ENCODE peak calls at places on chromosome 5, in five cellular contexts. M, J, V, Z and F are unnamed samples.

GRCh38 chr5:171906171-171906570 is 100.3 kb downstream of the FBXW11 start:
- DNase-seq in M (no peak), J (no peak), V (no peak), Z (no peak), F (no peak)

GRCh38 chr5:151523335-151523734 is 67.8 kb downstream of the FAT2 start:
- DNase-seq in M (no peak), J (no peak), V (peak), Z (no peak), F (no peak)

GRCh38 chr5:78964889-78965288 is 20.2 kb downstream of the ARSB start:
- DNase-seq in M (no peak), J (no peak), V (peak), Z (peak), F (no peak)

GRCh38 chr5:23631283-23632045 is 124.1 kb downstream of the PRDM9 start:
- DNase-seq in M (no peak), J (no peak), V (no peak), Z (no peak), F (no peak)

GRCh38 chr5:168047043-168047668 is 244.3 kb upstream of the WWC1 start:
- DNase-seq in M (no peak), J (no peak), V (peak), Z (no peak), F (peak)

GRCh38 chr5:159049844-159050318 is 49.8 kb downstream of the EBF1 start:
- DNase-seq in M (no peak), J (peak), V (peak), Z (no peak), F (no peak)

GRCh38 chr5:160213537-160213936 is 15.8 kb upstream of the FABP6 start:
- DNase-seq in M (no peak), J (no peak), V (peak), Z (no peak), F (no peak)

GRCh38 chr5:168042284-168043080 is 249.0 kb upstream of the WWC1 start:
- DNase-seq in M (no peak), J (no peak), V (no peak), Z (no peak), F (no peak)

GRCh38 chr5:25427233-25427632 is 782.5 kb upstream of the CDH10 start:
- DNase-seq in M (no peak), J (no peak), V (no peak), Z (no peak), F (no peak)

GRCh38 chr5:171724771-171725609 is 60.6 kb upstream of the SMIM23 start:
- DNase-seq in M (no peak), J (no peak), V (no peak), Z (no peak), F (no peak)

GRCh38 chr5:136155078-136155477 is 22.4 kb downstream of the SMAD5 start:
- DNase-seq in M (no peak), J (no peak), V (no peak), Z (no peak), F (no peak)

GRCh38 chr5:19608434-19608833 is 379.6 kb downstream of the CDH18 start:
- DNase-seq in M (no peak), J (no peak), V (peak), Z (no peak), F (no peak)

GRCh38 chr5:175652741-175653663 is 4.9 kb upstream of the HRH2 start:
- DNase-seq in M (no peak), J (no peak), V (no peak), Z (no peak), F (no peak)

GRCh38 chr5:57937025-57937424 is 454.4 kb upstream of the ACTBL2 start:
- DNase-seq in M (no peak), J (no peak), V (no peak), Z (peak), F (no peak)

GRCh38 chr5:172699999-172700685 is 59.1 kb downstream of the NEURL1B start:
- DNase-seq in M (no peak), J (peak), V (no peak), Z (no peak), F (no peak)

GRCh38 chr5:140351609-140352334 is 5.4 kb upstream of the HBEGF start:
- DNase-seq in M (no peak), J (peak), V (peak), Z (no peak), F (no peak)

GRCh38 chr5:52073993-52074689 is 690.9 kb downstream of the ISL1 start:
- DNase-seq in M (no peak), J (no peak), V (no peak), Z (no peak), F (no peak)

GRCh38 chr5:57181151-57181550 is 7.3 kb downstream of the GPBP1 start:
- DNase-seq in M (no peak), J (no peak), V (peak), Z (no peak), F (no peak)

GRCh38 chr5:93736284-93736683 is 5.1 kb downstream of the POU5F2 start:
- DNase-seq in M (no peak), J (no peak), V (no peak), Z (peak), F (no peak)

GRCh38 chr5:72624641-72625236 is 117.5 kb upstream of the ZNF366 start:
- DNase-seq in M (peak), J (no peak), V (no peak), Z (no peak), F (no peak)

GRCh38 chr5:149917073-149917676 is 27.4 kb downstream of the PDE6A start:
- DNase-seq in M (no peak), J (no peak), V (no peak), Z (no peak), F (no peak)

GRCh38 chr5:36744678-36745659 is 131.6 kb upstream of the NIPBL start:
- DNase-seq in M (peak), J (peak), V (peak), Z (peak), F (peak)

GRCh38 chr5:130335116-130335515 is 430.9 kb downstream of the CHSY3 start:
- DNase-seq in M (no peak), J (no peak), V (no peak), Z (no peak), F (no peak)

GRCh38 chr5:43044181-43044914 is 4.2 kb upstream of the ANXA2R start:
- DNase-seq in M (peak), J (peak), V (no peak), Z (no peak), F (no peak)

GRCh38 chr5:76527685-76528161 is 95.5 kb downstream of the F2RL2 start:
- DNase-seq in M (no peak), J (no peak), V (no peak), Z (no peak), F (no peak)

DNA sequence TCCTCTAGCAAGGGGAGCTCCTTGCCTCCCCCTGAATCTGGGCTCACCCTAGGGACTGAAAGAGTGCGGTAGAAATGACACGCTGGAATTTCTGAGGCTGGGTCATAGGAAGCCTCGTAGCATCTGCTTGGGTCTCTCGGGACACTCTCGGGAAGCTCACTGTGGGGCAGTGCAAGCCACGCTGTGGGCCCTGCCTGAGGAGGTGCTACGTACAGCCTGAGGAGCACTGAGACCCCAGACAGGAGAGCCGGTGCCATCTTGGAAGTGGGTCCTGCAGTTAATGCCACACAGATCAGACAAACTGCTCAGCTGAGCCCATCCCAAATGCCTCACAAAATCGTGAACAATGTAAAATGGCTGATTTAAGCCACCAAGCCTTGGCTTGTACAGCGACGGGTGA is 1.8 kb downstream of the MRPL36 start:
- DNase-seq in M (no peak), J (no peak), V (no peak), Z (no peak), F (no peak)
- H3K4me3 ChIP-seq in M (no peak), J (no peak), V (no peak), Z (no peak), F (no peak)

DNA sequence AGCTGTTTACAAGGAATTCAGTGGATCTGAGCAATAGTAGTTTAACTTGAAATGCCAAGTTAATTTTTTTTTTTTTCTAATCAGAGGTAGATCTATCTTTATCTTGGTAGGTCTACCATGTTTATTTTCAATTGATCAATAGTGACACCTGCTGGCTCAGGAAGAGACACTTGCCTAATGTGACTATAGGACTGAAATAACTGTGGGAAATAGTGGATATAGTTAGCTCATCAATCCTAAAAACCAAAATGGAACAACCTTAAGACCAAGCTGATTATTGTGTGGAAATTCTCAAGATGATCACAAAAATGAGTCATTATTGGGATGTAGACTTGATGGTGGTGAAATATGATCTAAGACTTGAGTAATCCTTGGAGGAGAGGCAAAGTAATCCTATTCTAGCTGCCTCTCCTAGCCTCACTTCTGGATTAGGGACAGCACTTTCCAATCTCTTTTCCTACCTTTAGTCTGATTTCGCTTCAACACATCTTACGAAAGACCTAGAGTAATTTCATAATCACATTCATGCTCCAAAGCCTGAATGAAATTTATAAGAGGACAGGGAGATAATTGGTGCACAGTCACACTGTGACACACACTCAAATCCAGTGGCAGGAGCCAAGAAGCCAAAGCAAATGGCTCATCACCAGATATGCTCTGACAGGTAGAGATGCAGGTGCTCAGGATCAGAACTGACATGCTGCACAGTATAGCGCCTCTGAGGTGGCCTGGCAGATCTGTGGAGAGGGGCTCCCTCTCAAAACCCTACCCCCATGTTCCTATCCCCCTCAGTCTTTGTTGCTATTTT is 156.3 kb downstream of the HMHB1 start:
- DNase-seq in M (no peak), J (no peak), V (peak), Z (peak), F (no peak)
- TF ChIP-seq CTCF in M (peak), J (no peak), V (peak), Z (peak), F (no peak)

GRCh38 chr5:142296914-142297417 is 27.9 kb downstream of the SPRY4 start:
- DNase-seq in M (no peak), J (no peak), V (no peak), Z (peak), F (no peak)

GRCh38 chr5:142293486-142293885 is 31.3 kb downstream of the SPRY4 start:
- DNase-seq in M (no peak), J (no peak), V (no peak), Z (no peak), F (no peak)

GRCh38 chr5:142295960-142296860 is 28.6 kb downstream of the SPRY4 start:
- DNase-seq in M (no peak), J (no peak), V (no peak), Z (no peak), F (no peak)

GRCh38 chr5:142292808-142293207 is 32.0 kb downstream of the SPRY4 start:
- DNase-seq in M (no peak), J (no peak), V (no peak), Z (no peak), F (no peak)

DNA sequence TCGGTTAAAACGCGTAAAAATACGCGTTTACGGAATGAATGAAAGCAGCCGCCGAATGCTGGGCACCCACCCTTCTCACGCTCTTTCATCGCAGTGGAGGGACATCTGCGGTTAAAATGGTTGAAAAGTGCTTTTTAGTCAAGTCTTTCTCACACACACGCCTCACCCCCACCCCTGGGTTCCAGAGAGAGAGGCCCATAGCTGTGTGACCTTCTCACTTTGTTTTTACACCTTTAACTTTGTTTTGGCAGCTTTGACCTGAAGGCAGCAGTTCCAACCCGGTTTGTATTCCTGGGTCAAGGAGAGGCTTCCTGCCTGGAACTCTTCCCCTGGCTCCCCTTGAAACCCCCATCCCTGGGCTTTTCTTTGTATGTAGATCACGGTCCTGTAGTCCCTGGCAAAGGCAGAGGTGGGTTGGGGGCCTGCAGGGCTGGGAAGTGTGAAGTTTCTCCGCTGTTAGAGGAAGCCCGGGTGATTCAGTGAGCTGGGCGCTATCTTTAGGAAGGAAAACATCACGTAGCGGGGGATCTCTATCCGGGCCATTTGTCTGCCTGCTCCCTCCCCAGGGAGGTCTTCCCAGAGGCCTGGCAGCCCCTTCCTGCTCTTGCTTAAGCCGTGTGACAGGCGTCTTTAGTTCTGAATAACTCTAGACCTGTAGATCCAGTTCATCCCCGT is 29.6 kb downstream of the SPRY4 start:
- DNase-seq in M (no peak), J (no peak), V (no peak), Z (no peak), F (no peak)
- H3K4me3 ChIP-seq in M (no peak), J (no peak), V (no peak), Z (no peak), F (no peak)

DNA sequence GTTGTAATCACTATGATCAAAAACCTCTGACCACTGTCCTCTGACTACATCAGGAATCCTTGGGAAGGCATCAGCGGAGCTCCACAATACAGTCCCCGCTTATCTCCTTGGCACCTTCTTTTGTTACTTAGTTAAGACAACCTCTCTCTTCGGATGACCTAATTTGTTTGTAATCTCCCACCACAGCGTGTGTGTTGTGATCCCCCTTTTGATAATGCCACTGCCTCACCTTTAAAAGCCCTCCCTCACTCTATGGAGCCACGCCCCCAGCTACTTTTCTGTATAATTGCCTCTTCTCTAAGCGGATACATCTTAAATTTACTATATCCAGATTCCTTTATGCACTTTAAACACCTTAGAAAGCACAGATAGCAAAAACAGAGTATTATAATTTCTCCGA is 35.9 kb downstream of the OR2Y1 start:
- DNase-seq in M (no peak), J (no peak), V (no peak), Z (no peak), F (no peak)
- TF ChIP-seq CTCF in M (no peak), J (no peak), V (no peak), Z (no peak), F (no peak)

GRCh38 chr5:2130361-2130760 is 247.6 kb upstream of the IRX4 start:
- DNase-seq in M (no peak), J (no peak), V (no peak), Z (no peak), F (no peak)
- H3K4me3 ChIP-seq in M (no peak), J (no peak), V (no peak), Z (no peak), F (no peak)

GRCh38 chr5:59348189-59348588 is 545.3 kb downstream of the PDE4D start:
- DNase-seq in M (no peak), J (no peak), V (no peak), Z (no peak), F (no peak)
- TF ChIP-seq CTCF in M (peak), J (no peak), V (peak), Z (no peak), F (no peak)